ENCODE peak calls at places on chromosome 14, in five cellular contexts. E, I, U, H and R are unnamed samples. For H3K4me1, the result is how much of the 10 kb centered on the place peaks cover.

GRCh38 chr14:23550131-23550826 is 1.3 kb downstream of the ZFHX2 start:
- DNase-seq in H (no peak), I (no peak), U (no peak), E (no peak), R (no peak)

GRCh38 chr14:69489495-69489894 is 5.0 kb downstream of the PLEKHD1 start:
- DNase-seq in U (no peak), I (no peak), E (no peak), H (no peak), R (no peak)

GRCh38 chr14:101601603-101602465 is 40.5 kb downstream of the DIO3 start:
- DNase-seq in U (no peak), H (no peak), E (no peak), I (no peak), R (no peak)

GRCh38 chr14:61108742-61109141 is 127.7 kb downstream of the SLC38A6 start:
- DNase-seq in U (no peak), I (no peak), E (no peak), H (no peak), R (no peak)

GRCh38 chr14:59406454-59407245 is 58.5 kb downstream of the GPR135 start:
- DNase-seq in H (peak), E (no peak), I (no peak), U (no peak), R (no peak)

GRCh38 chr14:89902876-89903275 is 51.7 kb downstream of the EFCAB11 start:
- DNase-seq in E (no peak), I (no peak), U (no peak), H (no peak), R (no peak)

GRCh38 chr14:103288076-103288766 is 45.8 kb upstream of the EIF5 start:
- DNase-seq in E (no peak), U (no peak), H (no peak), I (no peak), R (no peak)

GRCh38 chr14:60563113-60563512 is 54.2 kb downstream of the SIX6 start:
- DNase-seq in E (no peak), I (no peak), H (peak), U (no peak), R (no peak)

GRCh38 chr14:83342590-83342989 is 1808.9 kb upstream of the SEL1L start:
- DNase-seq in E (no peak), I (no peak), U (no peak), H (peak), R (no peak)

GRCh38 chr14:64405295-64405694 is 17.1 kb downstream of the MTHFD1 start:
- DNase-seq in E (no peak), I (no peak), U (no peak), H (no peak), R (no peak)

GRCh38 chr14:52313903-52314481 is at the start of gene PTGER2:
- DNase-seq in H (peak), U (peak), I (peak), E (peak), R (no peak)
- H3K4me1 ChIP-seq in H (under half), U (under half), I (half or more), E (under half), R (under half)

GRCh38 chr14:96095581-96096476 is 56.7 kb downstream of the C14orf132 start:
- DNase-seq in I (no peak), U (no peak), E (peak), H (peak), R (no peak)
- H3K4me3 ChIP-seq in I (no peak), U (no peak), E (peak), H (peak), R (no peak)

DNA sequence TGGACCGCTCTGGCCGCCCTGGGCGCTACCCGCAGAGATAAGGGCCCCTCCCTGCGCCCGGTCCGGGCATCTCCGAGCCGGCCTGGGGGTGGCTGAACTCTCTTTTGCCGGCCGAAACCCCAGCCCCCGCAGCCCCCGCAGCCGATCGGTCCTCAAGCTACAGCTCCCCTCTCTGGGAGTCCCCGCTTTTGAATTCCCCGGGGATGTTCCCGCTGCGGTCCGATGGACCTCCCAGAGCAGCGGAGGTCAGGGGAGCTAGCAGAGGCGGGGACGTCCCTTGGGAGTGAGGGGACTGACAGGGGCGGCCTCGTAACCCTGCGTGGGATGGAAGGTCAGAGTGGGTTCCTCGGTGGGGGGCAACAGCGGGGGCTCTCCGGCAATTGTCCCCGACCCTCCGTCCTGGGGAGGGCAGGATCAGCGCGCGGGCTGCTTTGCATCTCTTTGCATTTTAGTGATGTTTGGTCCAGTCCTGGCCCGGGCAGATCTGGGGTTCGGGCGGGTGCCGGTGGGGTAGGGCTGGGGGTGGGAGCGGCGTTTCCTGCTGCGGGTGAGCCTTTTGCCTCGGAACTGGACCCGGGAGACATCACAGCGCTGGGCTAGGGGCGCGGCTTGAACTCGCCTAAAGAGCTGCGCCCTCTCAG is at the start of gene CRIP1:
- DNase-seq in U (no peak), I (no peak), E (no peak), H (no peak), R (no peak)
- H3K4me1 ChIP-seq in U (half or more), I (half or more), E (half or more), H (under half), R (under half)

GRCh38 chr14:21092147-21093011 is 6.1 kb downstream of the ZNF219 start:
- DNase-seq in U (peak), I (peak), E (peak), H (peak), R (peak)
- H3K4me3 ChIP-seq in U (no peak), I (no peak), E (no peak), H (no peak), R (no peak)

GRCh38 chr14:68260121-68260520 is 440.5 kb downstream of the RAD51B start:
- DNase-seq in H (no peak), U (no peak), E (no peak), I (no peak), R (peak)
- H3K4me1 ChIP-seq in H (under half), U (under half), E (under half), I (half or more), R (under half)

GRCh38 chr14:21057803-21058675 is at the start of gene RNASE8:
- DNase-seq in U (no peak), E (no peak), H (no peak), I (no peak), R (no peak)
- H3K4me3 ChIP-seq in U (no peak), E (no peak), H (no peak), I (no peak), R (no peak)

DNA sequence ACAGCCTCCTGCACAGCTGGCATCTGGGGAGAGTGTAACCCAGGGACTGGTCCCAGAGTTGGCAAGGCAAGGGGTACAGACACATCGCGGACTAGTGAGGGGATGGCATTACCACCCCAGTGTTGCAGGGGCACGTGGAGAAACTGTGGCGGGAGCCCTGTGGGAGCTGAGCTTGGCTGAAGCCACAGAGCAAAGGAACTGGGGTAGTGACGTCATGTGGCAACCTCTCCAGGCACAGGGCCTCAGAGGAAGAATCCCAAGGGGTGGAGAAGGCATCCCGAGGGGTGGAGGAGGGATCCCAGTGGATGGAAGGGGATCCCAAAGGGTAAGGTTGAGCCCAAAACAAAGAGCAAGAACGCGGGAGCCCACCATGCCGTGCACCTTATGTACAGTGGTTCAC is 70.1 kb downstream of the GSC start:
- DNase-seq in E (no peak), I (no peak), H (no peak), U (no peak), R (no peak)
- H3K4me1 ChIP-seq in E (under half), I (under half), H (under half), U (under half), R (under half)

GRCh38 chr14:85580536-85581165 is 50.7 kb downstream of the FLRT2 start:
- DNase-seq in U (no peak), E (no peak), I (no peak), H (no peak), R (no peak)
- H3K4me3 ChIP-seq in U (no peak), E (no peak), I (no peak), H (no peak), R (no peak)

GRCh38 chr14:99563749-99564129 is 40.3 kb downstream of the CCDC85C start:
- DNase-seq in H (no peak), U (no peak), I (no peak), E (no peak), R (no peak)

GRCh38 chr14:99560403-99560802 is 43.6 kb downstream of the CCDC85C start:
- DNase-seq in E (no peak), H (no peak), U (no peak), I (no peak), R (no peak)

GRCh38 chr14:99560946-99561683 is 42.9 kb downstream of the CCDC85C start:
- DNase-seq in U (no peak), H (no peak), I (no peak), E (no peak), R (no peak)

GRCh38 chr14:99562848-99563748 is 40.9 kb downstream of the CCDC85C start:
- DNase-seq in H (peak), I (no peak), E (peak), U (peak), R (peak)

GRCh38 chr14:99561827-99562226 is 42.2 kb downstream of the CCDC85C start:
- DNase-seq in U (no peak), I (no peak), H (no peak), E (no peak), R (no peak)
- H3K4me1 ChIP-seq in U (under half), I (under half), H (under half), E (half or more), R (under half)